ENCODE peak calls at places on chromosome 15, in seven cellular contexts. H is AG04450, T is GM23248, S is HTR-8/SVneo, M is stomach, Q is omental fat pad, U is MM.1S. A is an unnamed sample.

GRCh38 chr15:87959080-87959479 is 297.5 kb downstream of the NTRK3 start:
- DNase-seq in H (no peak), T (peak; percentile 47), S (peak; percentile 10), M (no peak), Q (no peak), U (no peak), A (no peak)

GRCh38 chr15:89034305-89034704 is 54.0 kb upstream of the ABHD2 start:
- DNase-seq in H (no peak), T (peak; percentile 52), S (peak; percentile 45), M (no peak), Q (no peak), U (peak; percentile 24), A (no peak)

GRCh38 chr15:40909662-40910625 is 15.7 kb downstream of the VPS18 start:
- DNase-seq in H (no peak), T (peak; percentile 54), S (no peak), M (no peak), Q (no peak), U (no peak), A (no peak)

GRCh38 chr15:87777054-87777498 is 479.5 kb downstream of the NTRK3 start:
- DNase-seq in H (peak; percentile 62), T (peak; percentile 89), S (peak; percentile 43), M (no peak), Q (no peak), U (peak; percentile 12), A (peak; percentile 39)

GRCh38 chr15:74995779-74996765 is 709 bp downstream of the SCAMP5 start:
- DNase-seq in H (no peak), T (peak; percentile 15), S (no peak), M (peak; percentile 30), Q (no peak), U (no peak), A (no peak)

GRCh38 chr15:25238716-25239470 is 199.9 kb downstream of the UBE3A start:
- DNase-seq in H (no peak), T (no peak), S (no peak), M (no peak), Q (no peak), U (no peak), A (no peak)

GRCh38 chr15:39558421-39558820 is 22.5 kb upstream of the THBS1 start:
- DNase-seq in H (no peak), T (no peak), S (no peak), M (no peak), Q (no peak), U (no peak), A (no peak)

GRCh38 chr15:97023131-97023844 is 692.8 kb downstream of the NR2F2 start:
- DNase-seq in H (no peak), T (peak; percentile 0), S (no peak), M (no peak), Q (no peak), U (no peak), A (no peak)

GRCh38 chr15:35533130-35534110 is 12.5 kb downstream of the DPH6 start:
- DNase-seq in H (no peak), T (peak; percentile 88), S (no peak), M (no peak), Q (no peak), U (no peak), A (no peak)

GRCh38 chr15:69092159-69092558 is 68.3 kb upstream of the GLCE start:
- DNase-seq in H (no peak), T (peak; percentile 32), S (peak; percentile 56), M (no peak), Q (no peak), U (no peak), A (peak; percentile 54)

GRCh38 chr15:48802257-48802656 is 8.6 kb downstream of the CEP152 start:
- DNase-seq in H (no peak), T (no peak), S (no peak), M (no peak), Q (no peak), U (peak; percentile 30), A (no peak)

GRCh38 chr15:66844041-66844746 is 142.2 kb downstream of the SMAD6 start:
- DNase-seq in H (no peak), T (no peak), S (no peak), M (no peak), Q (no peak), U (no peak), A (no peak)

GRCh38 chr15:34065941-34066340 is 26.9 kb upstream of the AVEN start:
- DNase-seq in H (no peak), T (no peak), S (no peak), M (no peak), Q (no peak), U (no peak), A (no peak)

GRCh38 chr15:70025413-70026296 is 72.1 kb downstream of the TLE3 start:
- DNase-seq in H (no peak), T (peak; percentile 73), S (no peak), M (no peak), Q (no peak), U (no peak), A (no peak)

GRCh38 chr15:63600646-63601025 is 3.4 kb downstream of the FBXL22 start:
- DNase-seq in H (peak; percentile 78), T (peak; percentile 99), S (peak; percentile 80), M (peak; percentile 94), Q (no peak), U (peak; percentile 96), A (no peak)

GRCh38 chr15:63600001-63600645 is 2.9 kb downstream of the FBXL22 start:
- DNase-seq in H (no peak), T (peak; percentile 57), S (no peak), M (no peak), Q (no peak), U (peak; percentile 36), A (no peak)

GRCh38 chr15:64930778-64931240 is 19.1 kb downstream of the ANKDD1A start:
- DNase-seq in H (peak; percentile 11), T (peak; percentile 17), S (peak; percentile 57), M (no peak), Q (no peak), U (peak; percentile 31), A (no peak)

GRCh38 chr15:70597056-70597603 is 166.2 kb downstream of the UACA start:
- DNase-seq in H (no peak), T (peak; percentile 15), S (no peak), M (no peak), Q (no peak), U (no peak), A (no peak)